ENCODE peak calls at places on chromosome X, in six cellular contexts. S, M, J, Q, W and X are unnamed samples.

GRCh38 chrX:47497274-47497673 is 14.3 kb upstream of the ZNF41 start:
- DNase-seq in S (peak), M (no peak), Q (no peak), W (peak), J (no peak), X (no peak)

GRCh38 chrX:115561605-115562491 is 874 bp downstream of the PLS3 start:
- DNase-seq in W (peak), M (no peak), Q (peak), J (peak), S (peak), X (peak)

GRCh38 chrX:103656623-103657022 is 27.8 kb downstream of the TCEAL1 start:
- DNase-seq in M (no peak), J (no peak), S (peak), Q (no peak), W (peak), X (peak)

GRCh38 chrX:7088968-7089615 is 58.4 kb upstream of the STS start:
- DNase-seq in S (no peak), M (no peak), Q (no peak), J (peak), W (no peak), X (peak)

GRCh38 chrX:7709845-7710244 is 133.1 kb upstream of the VCX start:
- DNase-seq in J (no peak), M (no peak), Q (no peak), W (no peak), S (no peak), X (no peak)

GRCh38 chrX:72382199-72382590 is 76.5 kb upstream of the CITED1 start:
- DNase-seq in M (no peak), Q (no peak), S (no peak), J (no peak), W (no peak), X (no peak)

GRCh38 chrX:119694601-119695534 is 1.9 kb upstream of the SEPTIN6 start:
- DNase-seq in J (peak), S (no peak), Q (no peak), M (no peak), W (peak), X (peak)

GRCh38 chrX:70434352-70434866 is 10.2 kb upstream of the DLG3 start:
- DNase-seq in S (peak), J (peak), Q (peak), M (peak), W (peak), X (peak)

GRCh38 chrX:40011483-40012038 is 86.2 kb downstream of the BCOR start:
- DNase-seq in J (no peak), W (no peak), Q (no peak), M (no peak), S (no peak), X (no peak)

GRCh38 chrX:22577181-22577580 is 304.5 kb downstream of the CBLL2 start:
- DNase-seq in W (peak), Q (no peak), J (no peak), S (peak), M (no peak), X (no peak)

GRCh38 chrX:29797156-29797555 is 418.2 kb upstream of the MAGEB2 start:
- DNase-seq in S (no peak), Q (no peak), W (no peak), M (no peak), J (no peak), X (no peak)

GRCh38 chrX:97074400-97074799 is 190.7 kb downstream of the RPA4 start:
- DNase-seq in M (no peak), W (no peak), J (no peak), S (peak), Q (no peak), X (no peak)

GRCh38 chrX:72316408-72317079 is 10.8 kb upstream of the CITED1 start:
- DNase-seq in W (no peak), J (no peak), S (no peak), Q (no peak), M (no peak), X (no peak)

GRCh38 chrX:44470816-44471215 is 71.8 kb downstream of the FUNDC1 start:
- DNase-seq in M (no peak), S (no peak), Q (no peak), W (no peak), J (no peak), X (no peak)

GRCh38 chrX:100477949-100478348 is 67.9 kb upstream of the PCDH19 start:
- DNase-seq in S (no peak), M (no peak), J (no peak), Q (no peak), W (no peak), X (no peak)

GRCh38 chrX:67555578-67556203 is 11.9 kb downstream of the AR start:
- DNase-seq in J (peak), Q (no peak), W (peak), S (peak), M (no peak), X (peak)

GRCh38 chrX:8462488-8462887 is 2.1 kb upstream of the VCX3B start:
- DNase-seq in Q (no peak), M (no peak), J (no peak), S (no peak), W (no peak), X (no peak)

GRCh38 chrX:1244164-1245076 is 24.2 kb upstream of the CSF2RA start:
- DNase-seq in M (no peak), W (no peak), S (no peak), Q (peak), J (peak), X (no peak)

GRCh38 chrX:1246816-1247215 is 21.8 kb upstream of the CSF2RA start:
- DNase-seq in Q (peak), W (peak), J (peak), M (no peak), S (no peak), X (peak)

GRCh38 chrX:1248381-1249061 is 20.1 kb upstream of the CSF2RA start:
- DNase-seq in S (no peak), J (peak), W (peak), Q (peak), M (no peak), X (peak)

DNA sequence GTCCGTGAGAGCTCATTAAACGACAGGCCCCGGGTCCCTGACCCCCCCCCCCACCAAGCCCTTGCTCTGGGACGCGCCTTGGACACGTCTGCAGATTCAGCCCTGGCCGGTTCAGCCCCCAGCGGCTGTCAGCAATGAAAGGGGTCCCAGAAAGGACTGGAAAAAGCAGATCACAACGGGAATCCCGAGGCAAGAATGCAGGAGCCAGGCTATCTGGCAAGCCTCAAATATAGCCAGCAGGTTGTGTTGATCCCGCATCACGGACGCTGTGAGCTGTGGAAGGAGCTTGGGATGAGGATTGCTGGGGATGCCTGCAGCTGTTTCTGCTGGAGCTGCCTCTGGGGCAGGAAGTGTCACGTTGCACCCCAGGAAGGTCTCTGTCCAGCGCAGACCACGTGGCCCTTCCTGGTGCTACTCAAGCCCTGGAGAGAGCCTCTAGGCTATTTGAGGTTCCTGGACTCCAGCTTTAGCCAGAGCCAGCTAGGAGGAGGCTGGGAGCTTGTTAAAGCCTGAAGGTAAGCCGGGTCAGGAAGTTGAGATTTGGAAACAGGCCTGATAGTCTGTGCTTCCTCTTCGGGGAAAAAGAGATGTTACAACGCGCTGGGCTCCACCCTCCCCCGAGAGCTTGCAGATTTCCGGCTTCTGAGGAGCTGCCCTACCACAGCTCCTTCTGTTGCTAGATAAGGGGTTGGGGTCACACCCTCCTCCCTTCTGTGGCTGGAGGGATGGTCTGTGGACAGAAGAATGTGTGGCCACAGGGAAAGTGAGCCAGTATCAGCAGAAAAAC is 19.3 kb upstream of the CSF2RA start:
- DNase-seq in S (no peak), Q (peak), W (peak), M (no peak), J (peak), X (peak)
- H3K4ac ChIP-seq in S (no peak), Q (no peak), W (peak), M (peak), J (no peak), X (peak)

GRCh38 chrX:19658030-19658429 is 142.7 kb upstream of the MAP3K15 start:
- DNase-seq in W (peak), M (no peak), J (no peak), S (peak), Q (no peak), X (no peak)

GRCh38 chrX:19661977-19662376 is 146.7 kb upstream of the MAP3K15 start:
- DNase-seq in J (no peak), S (peak), M (no peak), W (no peak), Q (no peak), X (no peak)

GRCh38 chrX:19655032-19655431 is 139.7 kb upstream of the MAP3K15 start:
- DNase-seq in Q (no peak), W (no peak), S (no peak), M (no peak), J (no peak), X (no peak)

GRCh38 chrX:19659929-19660328 is 144.6 kb upstream of the MAP3K15 start:
- DNase-seq in Q (no peak), W (no peak), J (no peak), S (no peak), M (no peak), X (peak)

GRCh38 chrX:19660604-19661003 is 145.3 kb upstream of the MAP3K15 start:
- DNase-seq in S (no peak), W (no peak), J (no peak), Q (no peak), M (no peak), X (no peak)
- H2AFZ ChIP-seq in S (no peak), W (no peak), J (no peak), Q (no peak), M (no peak), X (no peak)

GRCh38 chrX:462853-463252 is 76.1 kb upstream of the PPP2R3B start:
- DNase-seq in W (no peak), M (no peak), S (no peak), Q (no peak), J (no peak), X (no peak)
- H3K4ac ChIP-seq in W (no peak), M (no peak), S (no peak), Q (no peak), J (no peak), X (no peak)

GRCh38 chrX:154761977-154762528 is 611 bp upstream of the DKC1 start:
- DNase-seq in W (no peak), Q (no peak), J (no peak), S (no peak), M (no peak), X (no peak)
- H2AFZ ChIP-seq in W (no peak), Q (peak), J (no peak), S (peak), M (no peak), X (peak)

GRCh38 chrX:55867254-55867653 is 149.7 kb downstream of the RRAGB start:
- DNase-seq in M (no peak), J (no peak), Q (no peak), S (peak), W (peak), X (no peak)
- H3K4ac ChIP-seq in M (no peak), J (no peak), Q (no peak), S (no peak), W (no peak), X (no peak)

GRCh38 chrX:106894392-106894909 is 8.7 kb downstream of the RIPPLY1 start:
- DNase-seq in Q (peak), S (peak), M (peak), J (peak), W (peak), X (peak)
- H2AFZ ChIP-seq in Q (peak), S (peak), M (peak), J (no peak), W (peak), X (peak)

GRCh38 chrX:24113161-24113560 is 36.4 kb upstream of the ZFX start:
- DNase-seq in S (peak), J (no peak), Q (no peak), M (no peak), W (no peak), X (no peak)
- H3K4ac ChIP-seq in S (no peak), J (no peak), Q (no peak), M (no peak), W (no peak), X (no peak)

GRCh38 chrX:152817082-152817744 is 13.3 kb downstream of the CETN2 start:
- DNase-seq in Q (no peak), M (no peak), S (peak), J (no peak), W (peak), X (no peak)

GRCh38 chrX:152822383-152823086 is 8.0 kb downstream of the CETN2 start:
- DNase-seq in S (peak), J (no peak), M (no peak), Q (no peak), W (no peak), X (no peak)

GRCh38 chrX:152821145-152821765 is 9.3 kb downstream of the CETN2 start:
- DNase-seq in S (peak), Q (no peak), J (peak), W (peak), M (peak), X (peak)

GRCh38 chrX:152819732-152820131 is 10.8 kb downstream of the CETN2 start:
- DNase-seq in S (peak), M (no peak), Q (no peak), W (no peak), J (no peak), X (no peak)

GRCh38 chrX:152819271-152819670 is 11.3 kb downstream of the CETN2 start:
- DNase-seq in M (no peak), W (no peak), J (no peak), Q (no peak), S (peak), X (no peak)
- H2AFZ ChIP-seq in M (no peak), W (no peak), J (no peak), Q (no peak), S (peak), X (no peak)